ENCODE peak calls at places on chromosomes 6 and 20, in nine cellular contexts. V, L, W, P, B, Z, J, A and U are unnamed samples.
A peak's percentile ranks its signal among the peaks of the same experiment; 100 is the strongest.

GRCh38 chr6:168129292-168130167 is 50.5 kb upstream of the FRMD1 start:
- DNase-seq in J (no peak), A (no peak), L (no peak), V (no peak), Z (no peak), B (no peak), W (no peak), P (no peak), U (no peak)

GRCh38 chr6:163438940-163439335 is 24.4 kb downstream of the QKI start:
- DNase-seq in B (peak; percentile 58), P (no peak), V (no peak), A (peak; percentile 35), L (no peak), J (no peak), Z (peak; percentile 21), W (no peak), U (no peak)

GRCh38 chr6:41100871-41101287 is 28.1 kb downstream of the NFYA start:
- DNase-seq in A (peak; percentile 71), L (peak; percentile 5), P (no peak), W (no peak), B (peak; percentile 5), V (no peak), Z (no peak), J (no peak), U (no peak)

GRCh38 chr6:43669050-43669921 is 18.3 kb downstream of the MRPS18A start:
- DNase-seq in B (peak; percentile 11), Z (no peak), L (no peak), W (no peak), P (no peak), J (no peak), A (peak; percentile 72), V (no peak), U (no peak)

GRCh38 chr6:39932386-39932785 is 1.9 kb downstream of the MOCS1 start:
- DNase-seq in V (no peak), B (no peak), Z (no peak), L (no peak), A (no peak), W (no peak), J (no peak), P (no peak), U (no peak)

GRCh38 chr20:17870063-17870740 is 98.4 kb downstream of the SNX5 start:
- DNase-seq in A (no peak), P (no peak), V (no peak), Z (no peak), J (no peak), B (no peak), L (no peak), W (no peak), U (no peak)

GRCh38 chr6:4510317-4510716 is 265.9 kb upstream of the CDYL start:
- DNase-seq in Z (no peak), A (no peak), B (no peak), P (no peak), L (peak; percentile 10), J (no peak), W (no peak), V (no peak), U (no peak)

GRCh38 chr20:2694519-2694918 is 1.9 kb downstream of the EBF4 start:
- DNase-seq in A (peak; percentile 11), J (no peak), P (no peak), V (no peak), L (no peak), Z (no peak), W (no peak), B (no peak), U (no peak)

GRCh38 chr6:49535795-49536194 is 14.7 kb upstream of the C6orf141 start:
- DNase-seq in J (no peak), V (no peak), B (no peak), W (no peak), A (no peak), P (no peak), L (no peak), Z (no peak), U (no peak)

GRCh38 chr6:143513410-143513809 is 1.9 kb upstream of the FUCA2 start:
- DNase-seq in L (no peak), B (peak; percentile 12), J (no peak), P (no peak), Z (peak; percentile 21), A (peak; percentile 18), V (no peak), W (peak; percentile 49), U (no peak)

GRCh38 chr6:47321582-47321981 is 11.9 kb upstream of the TNFRSF21 start:
- DNase-seq in J (no peak), P (no peak), W (no peak), A (no peak), V (no peak), Z (no peak), L (no peak), B (no peak), U (no peak)

GRCh38 chr6:43016935-43017334 is 2.9 kb downstream of the KLHDC3 start:
- DNase-seq in Z (no peak), L (no peak), J (no peak), W (no peak), V (no peak), B (no peak), A (no peak), P (no peak), U (no peak)

GRCh38 chr20:62924567-62925419 is 1.5 kb downstream of the DIDO1 start:
- DNase-seq in P (no peak), W (peak; percentile 75), L (no peak), B (no peak), Z (no peak), A (peak; percentile 42), J (no peak), V (peak; percentile 39), U (peak; percentile 15)

GRCh38 chr20:63178889-63179751 is 36.8 kb downstream of the YTHDF1 start:
- DNase-seq in J (peak; percentile 64), B (peak; percentile 46), Z (peak; percentile 67), P (peak; percentile 8), L (no peak), A (peak; percentile 66), W (peak; percentile 38), V (peak; percentile 44), U (no peak)